ENCODE peak calls at places on chromosomes 4 and X, in four cellular contexts. One of them, this sample, is unnamed.

GRCh38 chrX:54180403-54180802 is 2.7 kb downstream of the FAM120C start:
- DNase-seq in HepG2: no peak
- DNase-seq in K562: no peak
- DNase-seq in GM12878: no peak
- DNase-seq in this sample: no peak

GRCh38 chrX:125298871-125299270 is 20.8 kb upstream of the TEX13C start:
- DNase-seq in HepG2: no peak
- DNase-seq in K562: no peak
- DNase-seq in GM12878: no peak
- DNase-seq in this sample: no peak

GRCh38 chr4:2537011-2537830 is 774 bp downstream of the FAM193A start:
- DNase-seq in HepG2: peak
- DNase-seq in K562: peak
- DNase-seq in GM12878: no peak
- DNase-seq in this sample: peak

GRCh38 chr4:108315699-108316098 is 147.0 kb upstream of the LEF1 start:
- DNase-seq in HepG2: no peak
- DNase-seq in K562: no peak
- DNase-seq in GM12878: no peak
- DNase-seq in this sample: no peak

GRCh38 chr4:186159613-186160012 is 31.8 kb upstream of the CYP4V2 start:
- DNase-seq in HepG2: no peak
- DNase-seq in K562: no peak
- DNase-seq in GM12878: no peak
- DNase-seq in this sample: no peak

GRCh38 chr4:141465151-141465550 is 171.2 kb upstream of the IL15 start:
- DNase-seq in HepG2: no peak
- DNase-seq in K562: no peak
- DNase-seq in GM12878: no peak
- DNase-seq in this sample: no peak

GRCh38 chr4:119559044-119559647 is 69.5 kb downstream of the PDE5A start:
- DNase-seq in HepG2: peak
- DNase-seq in K562: peak
- DNase-seq in GM12878: no peak
- DNase-seq in this sample: peak

GRCh38 chrX:153777261-153778090 is 3.4 kb upstream of the SRPK3 start:
- DNase-seq in HepG2: no peak
- DNase-seq in K562: no peak
- DNase-seq in GM12878: no peak
- DNase-seq in this sample: no peak

GRCh38 chrX:26334232-26334631 is 118.3 kb downstream of the MAGEB5 start:
- DNase-seq in HepG2: no peak
- DNase-seq in K562: no peak
- DNase-seq in GM12878: no peak
- DNase-seq in this sample: no peak

GRCh38 chr4:99755223-99755944 is 61.2 kb upstream of the DAPP1 start:
- DNase-seq in HepG2: no peak
- DNase-seq in K562: no peak
- DNase-seq in GM12878: no peak
- DNase-seq in this sample: no peak

GRCh38 chr4:4857809-4858508 is 1.5 kb upstream of the MSX1 start:
- DNase-seq in HepG2: no peak
- DNase-seq in K562: no peak
- DNase-seq in GM12878: no peak
- DNase-seq in this sample: no peak

GRCh38 chr4:41420576-41420975 is 117.4 kb upstream of the LIMCH1 start:
- DNase-seq in HepG2: no peak
- DNase-seq in K562: no peak
- DNase-seq in GM12878: no peak
- DNase-seq in this sample: no peak

GRCh38 chr4:156196722-156197121 is 243.1 kb upstream of the CTSO start:
- DNase-seq in HepG2: no peak
- DNase-seq in K562: no peak
- DNase-seq in GM12878: no peak
- DNase-seq in this sample: no peak

GRCh38 chr4:138186264-138186663 is 55.9 kb downstream of the SLC7A11 start:
- DNase-seq in HepG2: no peak
- DNase-seq in K562: no peak
- DNase-seq in GM12878: no peak
- DNase-seq in this sample: no peak

GRCh38 chr4:174828845-174829701 is at the start of gene GLRA3:
- DNase-seq in HepG2: peak
- DNase-seq in K562: peak
- DNase-seq in GM12878: no peak
- DNase-seq in this sample: peak

GRCh38 chr4:172962564-172963353 is 205.9 kb upstream of the GALNT7 start:
- DNase-seq in HepG2: no peak
- DNase-seq in K562: no peak
- DNase-seq in GM12878: no peak
- DNase-seq in this sample: peak

GRCh38 chr4:8373270-8373972 is 67.1 kb downstream of the ACOX3 start:
- DNase-seq in HepG2: no peak
- DNase-seq in K562: no peak
- DNase-seq in GM12878: no peak
- DNase-seq in this sample: no peak

GRCh38 chr4:187942968-187943367 is 52.6 kb upstream of the ZFP42 start:
- DNase-seq in HepG2: no peak
- DNase-seq in K562: no peak
- DNase-seq in GM12878: no peak
- DNase-seq in this sample: no peak

GRCh38 chr4:85210353-85210752 is 243.9 kb upstream of the WDFY3 start:
- DNase-seq in HepG2: no peak
- DNase-seq in K562: no peak
- DNase-seq in GM12878: no peak
- DNase-seq in this sample: no peak

GRCh38 chrX:76148011-76148665 is 24.7 kb upstream of the PBDC1 start:
- DNase-seq in HepG2: peak
- DNase-seq in K562: peak
- DNase-seq in GM12878: peak
- DNase-seq in this sample: no peak

GRCh38 chr4:112522389-112522788 is 6.4 kb upstream of the NEUROG2 start:
- DNase-seq in HepG2: no peak
- DNase-seq in K562: no peak
- DNase-seq in GM12878: no peak
- DNase-seq in this sample: no peak

GRCh38 chr4:163166041-163166579 is 580 bp downstream of the NAF1 start:
- DNase-seq in HepG2: peak
- DNase-seq in K562: peak
- DNase-seq in GM12878: no peak
- DNase-seq in this sample: peak

GRCh38 chr4:106369456-106370060 is 980 bp upstream of the GIMD1 start:
- DNase-seq in HepG2: peak
- DNase-seq in K562: peak
- DNase-seq in GM12878: peak
- DNase-seq in this sample: peak

GRCh38 chr4:184746532-184746870 is 12.6 kb upstream of the CENPU start:
- DNase-seq in HepG2: no peak
- DNase-seq in K562: no peak
- DNase-seq in GM12878: no peak
- DNase-seq in this sample: no peak

GRCh38 chr4:80309301-80310004 is 26.1 kb upstream of the CFAP299 start:
- DNase-seq in HepG2: no peak
- DNase-seq in K562: no peak
- DNase-seq in GM12878: no peak
- DNase-seq in this sample: no peak

GRCh38 chr4:98609946-98610345 is 48.5 kb downstream of the TSPAN5 start:
- DNase-seq in HepG2: no peak
- DNase-seq in K562: no peak
- DNase-seq in GM12878: no peak
- DNase-seq in this sample: no peak

GRCh38 chrX:107656965-107657364 is 28.7 kb downstream of the PRPS1 start:
- DNase-seq in HepG2: no peak
- DNase-seq in K562: no peak
- DNase-seq in GM12878: no peak
- DNase-seq in this sample: no peak

GRCh38 chr4:156294577-156294976 is 340.9 kb upstream of the CTSO start:
- DNase-seq in HepG2: peak
- DNase-seq in K562: no peak
- DNase-seq in GM12878: no peak
- DNase-seq in this sample: peak

GRCh38 chr4:38050560-38051350 is 90.6 kb downstream of the PTTG2 start:
- DNase-seq in HepG2: no peak
- DNase-seq in K562: no peak
- DNase-seq in GM12878: no peak
- DNase-seq in this sample: no peak

GRCh38 chr4:23775694-23776093 is 114.2 kb downstream of the PPARGC1A start:
- DNase-seq in HepG2: peak
- DNase-seq in K562: no peak
- DNase-seq in GM12878: no peak
- DNase-seq in this sample: no peak

GRCh38 chr4:123478859-123479345 is 82.3 kb downstream of the SPRY1 start:
- DNase-seq in HepG2: peak
- DNase-seq in K562: peak
- DNase-seq in GM12878: no peak
- DNase-seq in this sample: peak

GRCh38 chr4:78468272-78468671 is 83.3 kb upstream of the ANXA3 start:
- DNase-seq in HepG2: no peak
- DNase-seq in K562: no peak
- DNase-seq in GM12878: no peak
- DNase-seq in this sample: no peak

DNA sequence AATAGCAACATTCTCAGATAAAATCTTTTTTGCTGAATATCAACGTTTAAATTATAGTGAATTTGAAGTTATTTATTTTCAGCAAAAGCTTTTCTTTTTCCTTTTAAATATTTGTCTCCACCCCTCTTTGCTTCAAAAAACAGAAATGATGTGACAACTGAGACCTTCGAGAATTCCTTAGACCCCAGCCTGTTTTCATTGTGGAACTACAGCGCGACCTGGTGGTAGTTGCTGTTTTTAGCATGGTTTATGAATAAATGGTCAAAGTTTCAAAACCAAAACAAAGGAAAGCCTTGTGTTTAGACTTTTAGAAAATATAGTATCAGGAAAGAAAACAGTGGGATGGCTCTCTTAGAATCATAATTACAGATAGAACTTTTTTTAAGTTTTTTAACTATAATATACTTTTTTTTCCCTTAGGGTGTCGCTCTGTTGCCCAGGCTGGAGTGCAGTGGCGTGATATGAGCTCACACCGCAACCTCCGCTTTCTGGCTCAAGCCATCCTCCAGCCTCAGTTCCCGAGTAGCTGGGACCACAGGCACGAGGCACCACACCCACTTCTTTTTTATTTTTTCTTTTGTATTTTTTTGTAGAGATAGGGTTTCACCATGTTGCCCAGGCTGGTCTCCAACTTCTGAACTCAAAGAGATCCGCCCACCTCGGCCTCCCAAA is 26.8 kb upstream of the TMEM184C start:
- DNase-seq in HepG2: peak
- DNase-seq in K562: peak
- DNase-seq in GM12878: no peak
- DNase-seq in this sample: peak
- TF ChIP-seq BHLHE40 in HepG2: no peak
- TF ChIP-seq BHLHE40 in K562: no peak
- TF ChIP-seq BHLHE40 in GM12878: no peak
- TF ChIP-seq BHLHE40 in this sample: no peak

DNA sequence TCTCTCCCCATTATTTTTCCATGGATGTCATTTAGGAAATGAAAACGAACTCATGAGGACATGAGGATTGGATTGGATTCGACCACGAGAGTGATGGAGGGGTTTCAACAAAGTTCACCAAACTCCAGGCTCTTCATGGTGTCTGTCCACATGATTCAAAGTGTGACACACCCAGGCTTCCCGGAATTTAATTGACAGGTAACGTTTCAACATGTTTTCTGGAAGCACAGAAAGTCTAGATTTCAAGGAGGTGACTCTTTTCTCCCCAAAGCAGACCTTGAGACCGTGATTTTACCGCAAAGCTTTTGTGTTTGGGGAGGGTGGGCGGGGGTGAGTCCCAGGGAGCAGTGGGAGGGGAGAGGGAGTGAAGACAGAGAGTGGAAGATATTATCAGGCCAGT is 94.2 kb upstream of the CD99 start:
- DNase-seq in HepG2: no peak
- DNase-seq in K562: no peak
- DNase-seq in GM12878: no peak
- DNase-seq in this sample: no peak
- TF ChIP-seq SP1 in HepG2: no peak
- TF ChIP-seq SP1 in K562: no peak
- TF ChIP-seq SP1 in GM12878: no peak
- TF ChIP-seq SP1 in this sample: no peak

GRCh38 chr4:53963786-53964185 is 100.6 kb downstream of the CHIC2 start:
- DNase-seq in HepG2: no peak
- DNase-seq in K562: no peak
- DNase-seq in GM12878: no peak
- DNase-seq in this sample: no peak

GRCh38 chr4:53963336-53963735 is 101.1 kb downstream of the CHIC2 start:
- DNase-seq in HepG2: no peak
- DNase-seq in K562: no peak
- DNase-seq in GM12878: no peak
- DNase-seq in this sample: no peak

GRCh38 chr4:53959373-53959772 is 105.0 kb downstream of the CHIC2 start:
- DNase-seq in HepG2: no peak
- DNase-seq in K562: no peak
- DNase-seq in GM12878: no peak
- DNase-seq in this sample: no peak

GRCh38 chr4:53960843-53961242 is 103.6 kb downstream of the CHIC2 start:
- DNase-seq in HepG2: no peak
- DNase-seq in K562: no peak
- DNase-seq in GM12878: no peak
- DNase-seq in this sample: no peak

GRCh38 chr4:53962516-53963225 is 101.7 kb downstream of the CHIC2 start:
- DNase-seq in HepG2: no peak
- DNase-seq in K562: no peak
- DNase-seq in GM12878: no peak
- DNase-seq in this sample: no peak
- TF ChIP-seq BHLHE40 in HepG2: no peak
- TF ChIP-seq BHLHE40 in K562: no peak
- TF ChIP-seq BHLHE40 in GM12878: no peak
- TF ChIP-seq BHLHE40 in this sample: no peak

GRCh38 chr4:140308366-140309123 is 64.9 kb upstream of the SCOC start:
- DNase-seq in HepG2: no peak
- DNase-seq in K562: peak
- DNase-seq in GM12878: no peak
- DNase-seq in this sample: no peak
- TF ChIP-seq SP1 in HepG2: no peak
- TF ChIP-seq SP1 in K562: no peak
- TF ChIP-seq SP1 in GM12878: no peak
- TF ChIP-seq SP1 in this sample: no peak

DNA sequence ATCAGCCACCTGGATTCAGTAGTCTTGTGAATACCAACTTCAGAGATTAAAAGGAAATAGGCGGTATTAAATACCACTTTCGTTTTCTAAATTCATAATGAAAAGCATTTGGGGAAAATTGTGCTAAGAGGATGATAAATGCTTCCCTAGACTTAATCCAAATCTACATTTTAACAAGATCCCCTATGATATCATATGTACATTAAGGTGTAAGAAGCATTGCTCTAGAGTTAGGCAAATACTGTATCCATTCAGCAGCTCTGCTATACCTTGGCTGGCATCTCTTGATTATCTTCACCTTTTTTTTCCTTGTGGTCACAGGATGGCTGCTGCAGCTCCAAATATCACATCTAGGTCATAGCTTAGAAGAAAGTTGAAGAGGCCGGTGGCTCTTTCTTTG is 40.6 kb upstream of the PHEX start:
- DNase-seq in HepG2: no peak
- DNase-seq in K562: no peak
- DNase-seq in GM12878: no peak
- DNase-seq in this sample: no peak
- TF ChIP-seq BHLHE40 in HepG2: no peak
- TF ChIP-seq BHLHE40 in K562: no peak
- TF ChIP-seq BHLHE40 in GM12878: no peak
- TF ChIP-seq BHLHE40 in this sample: no peak